ENCODE peak calls at places on chromosomes 4 and X, in ten cellular contexts. K is heart left ventricle, O is D721Med, Z is progenitor cell of endocrine pancreas, L is choroid plexus epithelial cell, J is HFF-Myc, W is IMR-90, A is astrocyte of the spinal cord, R is NB4, I is AG09319. D is an unnamed sample.

GRCh38 chrX:71871367-71871766 is 39.3 kb upstream of the NHSL2 start:
- DNase-seq in I (no peak), K (no peak), A (peak), W (peak), R (no peak), O (no peak), L (peak), J (no peak), Z (no peak), D (no peak)

GRCh38 chr4:2755821-2756690 is at the start of gene TNIP2:
- DNase-seq in R (peak), O (peak), A (peak), I (peak), W (peak), J (no peak), L (peak), Z (peak), K (peak), D (peak)

GRCh38 chr4:7817877-7818675 is 121.6 kb downstream of the AFAP1 start:
- DNase-seq in W (peak), O (no peak), Z (no peak), J (no peak), K (peak), R (no peak), A (no peak), L (no peak), I (no peak), D (no peak)

GRCh38 chrX:63250253-63250868 is 100.8 kb downstream of the SPIN4 start:
- DNase-seq in J (peak), R (peak), A (peak), O (no peak), I (peak), K (peak), L (peak), Z (peak), W (peak), D (peak)

GRCh38 chr4:119748853-119749252 is 120.2 kb upstream of the PDE5A start:
- DNase-seq in I (peak), W (peak), J (no peak), Z (no peak), R (no peak), O (no peak), A (no peak), L (no peak), K (no peak), D (no peak)

GRCh38 chr4:53579826-53580225 is 11.5 kb downstream of the LNX1 start:
- DNase-seq in J (no peak), R (no peak), K (no peak), A (no peak), Z (no peak), L (no peak), W (no peak), O (no peak), I (no peak), D (no peak)

GRCh38 chr4:123163501-123163900 is 233.1 kb upstream of the SPRY1 start:
- DNase-seq in O (no peak), L (peak), I (no peak), A (no peak), Z (no peak), K (no peak), R (peak), J (no peak), W (no peak), D (no peak)

GRCh38 chr4:32689520-32689919 is 1969.4 kb downstream of the PCDH7 start:
- DNase-seq in I (no peak), A (peak), K (no peak), O (no peak), R (no peak), L (peak), W (no peak), J (no peak), Z (no peak), D (no peak)

GRCh38 chrX:110425222-110425621 is 66.6 kb downstream of the RTL9 start:
- DNase-seq in A (no peak), K (no peak), O (no peak), Z (no peak), L (no peak), I (no peak), J (no peak), R (no peak), W (no peak), D (no peak)

GRCh38 chr4:1379351-1379781 is 26.9 kb downstream of the NKX1-1 start:
- DNase-seq in J (no peak), O (no peak), Z (no peak), K (no peak), W (no peak), I (no peak), L (no peak), A (no peak), R (no peak), D (no peak)

GRCh38 chr4:12697970-12698369 is 786.2 kb downstream of the RAB28 start:
- DNase-seq in O (no peak), Z (no peak), A (no peak), L (no peak), W (no peak), K (no peak), R (no peak), I (no peak), J (no peak), D (no peak)

GRCh38 chrX:110966839-110967238 is 129.2 kb upstream of the PAK3 start:
- DNase-seq in L (peak), R (peak), O (no peak), A (peak), Z (no peak), J (no peak), I (no peak), K (no peak), W (no peak), D (no peak)

GRCh38 chrX:18856645-18856997 is 127.3 kb downstream of the PHKA2 start:
- DNase-seq in R (no peak), L (no peak), O (no peak), J (no peak), K (no peak), Z (no peak), A (no peak), I (no peak), W (no peak), D (no peak)

GRCh38 chr4:118751634-118752293 is 66.6 kb downstream of the METTL14 start:
- DNase-seq in K (no peak), W (peak), R (no peak), J (no peak), L (peak), A (peak), Z (no peak), O (no peak), I (no peak), D (no peak)

GRCh38 chr4:7513731-7514130 is 79.0 kb upstream of the PSAPL1 start:
- DNase-seq in R (no peak), L (no peak), Z (no peak), K (no peak), W (peak), O (no peak), A (peak), J (peak), I (no peak), D (no peak)

GRCh38 chrX:109714340-109714958 is 18.6 kb downstream of the ACSL4 start:
- DNase-seq in Z (no peak), J (no peak), K (no peak), I (no peak), W (peak), L (peak), R (no peak), A (peak), O (no peak), D (no peak)

GRCh38 chrX:154712781-154713391 is 38.0 kb downstream of the GAB3 start:
- DNase-seq in I (no peak), K (no peak), A (peak), J (peak), Z (no peak), L (peak), W (peak), O (no peak), R (peak), D (no peak)

GRCh38 chrX:40468033-40468979 is 112.5 kb upstream of the ATP6AP2 start:
- DNase-seq in K (peak), J (no peak), Z (no peak), W (peak), O (no peak), A (peak), R (peak), I (no peak), L (peak), D (no peak)

GRCh38 chrX:18490816-18491215 is 65.4 kb downstream of the CDKL5 start:
- DNase-seq in W (peak), R (no peak), I (no peak), O (no peak), L (peak), Z (no peak), J (no peak), A (no peak), K (no peak), D (no peak)

GRCh38 chrX:136193771-136194170 is 46.4 kb downstream of the FHL1 start:
- DNase-seq in K (no peak), W (no peak), Z (no peak), J (no peak), L (no peak), R (peak), A (no peak), I (no peak), O (no peak), D (no peak)

GRCh38 chr4:114807759-114808404 is 209.3 kb downstream of the UGT8 start:
- DNase-seq in Z (peak), A (peak), R (peak), I (no peak), J (peak), K (no peak), L (peak), W (peak), O (no peak), D (peak)

GRCh38 chrX:131725001-131725654 is 181.3 kb downstream of the OR13H1 start:
- DNase-seq in R (peak), A (no peak), Z (no peak), L (no peak), O (no peak), J (no peak), W (no peak), I (no peak), K (no peak), D (no peak)

GRCh38 chr4:3671571-3672464 is 94.4 kb upstream of the ADRA2C start:
- DNase-seq in Z (no peak), R (no peak), O (no peak), W (peak), I (no peak), A (no peak), J (no peak), K (peak), L (peak), D (no peak)

GRCh38 chr4:183335369-183335940 is 13.2 kb upstream of the CLDN24 start:
- DNase-seq in J (peak), A (peak), Z (no peak), W (peak), R (peak), K (no peak), O (no peak), L (peak), I (peak), D (no peak)

GRCh38 chr4:33649015-33649414 is 2595.3 kb downstream of the ARAP2 start:
- DNase-seq in W (peak), K (no peak), L (peak), I (peak), J (peak), O (no peak), Z (no peak), R (peak), A (peak), D (peak)

GRCh38 chrX:138917781-138918180 is 206.3 kb upstream of the FGF13 start:
- DNase-seq in I (peak), L (peak), R (no peak), O (no peak), A (peak), J (no peak), Z (no peak), W (peak), K (no peak), D (no peak)

GRCh38 chr4:53132117-53132889 is 233.6 kb downstream of the SCFD2 start:
- DNase-seq in A (no peak), O (no peak), I (no peak), K (no peak), R (no peak), Z (no peak), J (no peak), W (no peak), L (no peak), D (no peak)

GRCh38 chr4:177220376-177220775 is 89.3 kb upstream of the NEIL3 start:
- DNase-seq in L (peak), J (peak), K (no peak), R (no peak), A (peak), Z (no peak), W (peak), I (no peak), O (no peak), D (no peak)

GRCh38 chr4:166143227-166143626 is 270.2 kb downstream of the TLL1 start:
- DNase-seq in I (no peak), K (no peak), W (no peak), J (no peak), R (peak), L (no peak), Z (no peak), O (no peak), A (peak), D (no peak)

GRCh38 chrX:9465380-9466114 is 689 bp downstream of the TBL1X start:
- DNase-seq in R (peak), I (no peak), Z (no peak), K (no peak), A (no peak), J (no peak), L (no peak), O (no peak), W (no peak), D (peak)

GRCh38 chr4:185912779-185913178 is 100.8 kb upstream of the SORBS2 start:
- DNase-seq in O (no peak), Z (no peak), R (no peak), J (peak), A (peak), L (peak), I (no peak), W (no peak), K (no peak), D (no peak)

GRCh38 chr4:4694296-4694772 is 152.5 kb upstream of the STX18 start:
- DNase-seq in L (peak), R (peak), I (no peak), J (no peak), W (peak), K (peak), O (no peak), A (no peak), Z (no peak), D (no peak)

GRCh38 chr4:89296399-89296798 is 11.2 kb downstream of the GPRIN3 start:
- DNase-seq in A (no peak), W (no peak), L (no peak), J (no peak), Z (no peak), K (no peak), O (no peak), R (no peak), I (no peak), D (no peak)

GRCh38 chr4:14943749-14944148 is 58.5 kb upstream of the CPEB2 start:
- DNase-seq in L (no peak), O (no peak), W (no peak), A (no peak), J (no peak), I (no peak), Z (no peak), K (no peak), R (no peak), D (no peak)

GRCh38 chrX:151416521-151417048 is 19.6 kb downstream of the VMA21 start:
- DNase-seq in K (no peak), R (no peak), Z (no peak), O (no peak), J (no peak), W (no peak), L (no peak), I (no peak), A (no peak), D (no peak)

DNA sequence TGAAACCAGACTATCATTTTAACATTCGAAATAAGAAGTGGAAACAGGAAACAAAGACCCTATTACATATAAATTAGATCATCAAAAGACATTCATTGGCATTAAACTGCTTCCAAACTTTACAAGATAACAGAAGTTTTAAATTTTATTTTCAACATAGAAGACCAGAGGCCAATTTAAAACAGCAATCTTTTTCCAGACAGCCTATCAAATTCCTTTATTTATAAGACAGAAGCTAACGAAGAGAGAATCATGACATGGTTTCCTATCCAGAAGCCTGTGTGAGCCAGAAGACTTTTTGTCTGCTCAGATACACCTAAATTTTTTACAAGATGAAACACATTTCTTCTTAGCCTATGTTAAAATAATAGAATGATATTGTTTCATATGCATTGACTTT is 291.9 kb downstream of the PPP3CA start:
- DNase-seq in J (no peak), L (no peak), A (no peak), R (no peak), Z (no peak), I (no peak), O (no peak), W (no peak), K (no peak), D (no peak)
- TF ChIP-seq CTCF in J (no peak), L (no peak), A (no peak), R (no peak), Z (no peak), I (no peak), O (no peak), W (no peak), K (no peak), D (no peak)

DNA sequence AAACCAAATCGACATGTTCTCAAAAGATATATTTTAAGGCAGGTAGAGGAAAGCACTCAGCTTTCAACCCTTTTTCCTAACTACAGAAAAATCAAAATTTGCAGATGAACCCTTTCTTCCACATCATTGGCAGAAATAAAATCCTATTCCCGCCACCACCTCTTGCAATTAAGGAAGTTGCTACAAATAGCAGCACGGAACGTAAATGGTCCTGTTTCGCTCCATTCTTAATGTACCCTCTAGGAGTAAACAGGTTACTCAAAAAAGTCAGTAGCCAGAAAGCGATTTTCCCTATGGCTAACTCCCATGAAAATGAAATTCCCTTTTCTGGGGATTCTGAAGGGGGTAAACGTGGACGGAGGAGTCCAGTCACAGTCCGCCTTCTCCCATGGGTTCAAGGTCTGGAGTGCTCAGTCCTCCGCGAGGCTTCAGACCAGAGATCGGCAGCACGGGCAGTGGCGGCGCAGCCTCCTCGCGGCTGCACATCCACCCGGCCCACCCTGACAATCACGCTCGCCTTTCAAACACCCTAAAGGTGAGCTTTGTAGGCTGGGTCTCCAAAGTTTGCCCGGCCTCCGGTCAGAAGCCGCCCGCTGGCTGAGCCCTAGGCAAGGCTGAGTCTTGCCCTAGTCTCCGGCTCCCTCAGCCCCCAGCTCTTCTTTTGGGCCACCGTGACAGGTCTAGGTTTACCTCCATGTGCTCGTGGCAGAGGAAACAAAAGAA is 1.8 kb downstream of the ATP11C start:
- DNase-seq in A (no peak), Z (peak), J (no peak), K (no peak), O (no peak), W (no peak), R (peak), L (peak), I (no peak), D (peak)
- TF ChIP-seq CTCF in A (no peak), Z (no peak), J (no peak), K (no peak), O (no peak), W (no peak), R (no peak), L (no peak), I (no peak), D (no peak)

GRCh38 chrX:124646403-124646802 is 300.0 kb downstream of the SH2D1A start:
- DNase-seq in O (no peak), I (no peak), J (no peak), Z (no peak), W (no peak), L (no peak), A (no peak), R (no peak), K (no peak), D (no peak)

DNA sequence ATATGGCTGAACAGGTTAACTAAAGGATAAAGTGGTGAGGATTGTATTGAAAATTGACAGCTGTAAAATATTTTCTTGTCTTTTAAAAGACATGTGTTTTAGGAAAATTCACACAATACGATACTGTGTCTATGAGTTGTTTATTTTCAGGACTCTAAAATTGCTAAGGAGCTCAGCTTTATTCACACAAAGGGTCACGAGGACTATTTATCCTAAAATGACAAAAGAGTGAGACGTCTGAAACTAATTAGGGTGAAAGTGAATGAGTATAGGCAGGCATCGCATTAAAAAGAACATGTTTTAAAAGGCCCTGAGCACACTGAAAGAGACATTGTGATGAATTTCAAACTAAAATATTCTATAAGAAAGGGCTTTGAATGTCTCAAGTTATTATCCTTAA is 304.7 kb downstream of the SH2D1A start:
- DNase-seq in A (no peak), W (no peak), O (no peak), L (no peak), K (no peak), R (no peak), J (no peak), I (no peak), Z (no peak), D (no peak)
- TF ChIP-seq CTCF in A (no peak), W (no peak), O (no peak), L (no peak), K (no peak), R (no peak), J (no peak), I (no peak), Z (no peak), D (no peak)

GRCh38 chr4:98929341-98930267 is 671 bp upstream of the EIF4E start:
- DNase-seq in W (peak), O (no peak), Z (peak), R (peak), K (peak), L (peak), J (peak), A (peak), I (peak), D (peak)
- TF ChIP-seq CTCF in W (peak), O (no peak), Z (no peak), R (no peak), K (peak), L (peak), J (no peak), A (no peak), I (no peak), D (no peak)

DNA sequence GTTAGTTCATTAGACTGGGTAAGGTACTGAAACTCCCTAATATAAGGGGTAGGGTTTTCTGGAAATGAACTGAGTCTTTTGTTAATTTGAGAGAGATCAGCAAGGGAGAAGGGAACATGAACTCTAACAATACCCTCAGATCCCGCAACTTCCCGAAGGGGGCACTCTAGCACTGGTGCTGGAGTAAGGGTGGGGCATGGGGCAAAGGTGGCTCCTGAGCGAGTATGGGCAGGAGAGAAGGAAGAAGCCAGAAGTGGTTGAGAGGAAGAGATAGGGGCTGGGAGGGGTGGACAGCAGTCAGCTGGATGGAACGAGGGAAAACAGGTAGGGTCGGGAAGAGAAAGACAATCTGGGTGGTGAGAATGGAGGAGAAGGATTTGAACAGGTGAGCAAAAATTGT is 183.2 kb upstream of the MAGEE2 start:
- DNase-seq in J (no peak), K (no peak), I (no peak), R (no peak), A (no peak), O (no peak), W (no peak), L (no peak), Z (no peak), D (no peak)
- TF ChIP-seq CTCF in J (no peak), K (no peak), I (no peak), R (no peak), A (no peak), O (no peak), W (no peak), L (no peak), Z (no peak), D (no peak)

DNA sequence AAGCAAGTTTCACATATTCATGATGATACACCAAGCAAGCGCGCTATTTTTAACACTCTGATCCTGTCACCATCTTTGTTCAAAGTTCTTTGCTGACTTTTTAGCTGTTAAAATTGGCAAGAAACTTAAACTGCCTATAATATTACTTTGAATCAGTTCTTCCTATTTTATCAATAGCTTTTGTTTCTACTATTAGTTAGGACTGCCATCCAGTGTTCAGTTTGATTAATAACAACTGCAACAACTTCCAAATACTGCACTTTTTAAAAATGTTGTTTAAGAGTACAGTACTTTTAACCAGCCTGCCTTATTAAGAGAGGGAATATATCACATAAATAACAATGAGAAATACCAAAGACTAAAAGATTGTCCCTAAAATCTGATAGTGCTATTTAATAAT is 614.3 kb downstream of the FAM133A start:
- DNase-seq in K (no peak), R (no peak), J (no peak), O (no peak), L (no peak), W (no peak), Z (no peak), A (no peak), I (no peak), D (no peak)
- TF ChIP-seq CTCF in K (no peak), R (no peak), J (no peak), O (peak), L (no peak), W (no peak), Z (peak), A (no peak), I (no peak), D (no peak)

GRCh38 chrX:38327775-38328081 is 419 bp upstream of the RPGR start:
- DNase-seq in Z (no peak), K (no peak), I (no peak), L (no peak), A (no peak), O (no peak), J (no peak), R (no peak), W (no peak), D (no peak)
- TF ChIP-seq CTCF in Z (no peak), K (no peak), I (no peak), L (no peak), A (no peak), O (no peak), J (no peak), R (no peak), W (no peak), D (no peak)